ENCODE peak calls at places on chromosomes 11 and 22, in ten cellular contexts. R is colonic mucosa, P is fibroblast of lung, Z is AG09309, S is brain microvascular endothelial cell, L is WERI-Rb-1, N is WTC11, C is adrenal gland, T is omental fat pad, G is neural progenitor cell. K is an unnamed sample.

GRCh38 chr22:44669725-44670027 is 32.3 kb upstream of the PRR5 start:
- DNase-seq in R (no peak), P (no peak), Z (no peak), S (no peak), L (peak; percentile 58), N (peak; percentile 57), C (no peak), T (no peak), G (peak; percentile 68), K (peak; percentile 66)

GRCh38 chr11:17256512-17256911 is 20.0 kb upstream of the NUCB2 start:
- DNase-seq in R (no peak), P (peak; percentile 98), Z (peak; percentile 97), S (peak; percentile 91), L (no peak), N (no peak), C (no peak), T (no peak), G (no peak), K (no peak)

GRCh38 chr22:39522567-39523300 is 2.4 kb downstream of the ATF4 start:
- DNase-seq in R (peak; percentile 70), P (peak; percentile 71), Z (peak; percentile 31), S (no peak), L (peak; percentile 55), N (no peak), C (peak; percentile 63), T (no peak), G (peak; percentile 23), K (no peak)

GRCh38 chr22:48704335-48704734 is 1123.3 kb downstream of the BRD1 start:
- DNase-seq in R (no peak), P (no peak), Z (no peak), S (no peak), L (peak; percentile 6), N (no peak), C (no peak), T (no peak), G (no peak), K (no peak)

GRCh38 chr11:123159146-123159857 is 35.7 kb downstream of the CLMP start:
- DNase-seq in R (no peak), P (no peak), Z (no peak), S (no peak), L (no peak), N (no peak), C (no peak), T (no peak), G (no peak), K (no peak)

GRCh38 chr22:25545117-25545516 is 19.4 kb upstream of the GRK3 start:
- DNase-seq in R (no peak), P (no peak), Z (no peak), S (no peak), L (no peak), N (no peak), C (no peak), T (no peak), G (no peak), K (no peak)

GRCh38 chr11:18697581-18697980 is 998 bp upstream of the TMEM86A start:
- DNase-seq in R (no peak), P (no peak), Z (no peak), S (no peak), L (no peak), N (no peak), C (no peak), T (no peak), G (no peak), K (no peak)

GRCh38 chr11:118295834-118296454 is 8.6 kb upstream of the CD3E start:
- DNase-seq in R (no peak), P (peak; percentile 15), Z (no peak), S (peak; percentile 26), L (peak; percentile 28), N (no peak), C (no peak), T (no peak), G (peak; percentile 40), K (peak; percentile 72)

GRCh38 chr11:9527481-9528140 is 45.9 kb upstream of the WEE1 start:
- DNase-seq in R (peak; percentile 42), P (peak; percentile 92), Z (peak; percentile 71), S (peak; percentile 63), L (no peak), N (no peak), C (peak; percentile 47), T (no peak), G (no peak), K (no peak)

GRCh38 chr11:94675239-94675638 is 92.9 kb upstream of the AMOTL1 start:
- DNase-seq in R (no peak), P (no peak), Z (no peak), S (no peak), L (no peak), N (no peak), C (no peak), T (no peak), G (no peak), K (no peak)

GRCh38 chr11:94678236-94678635 is 89.9 kb upstream of the AMOTL1 start:
- DNase-seq in R (no peak), P (no peak), Z (no peak), S (no peak), L (no peak), N (no peak), C (no peak), T (no peak), G (no peak), K (no peak)

GRCh38 chr11:94678901-94679300 is 89.3 kb upstream of the AMOTL1 start:
- DNase-seq in R (no peak), P (no peak), Z (no peak), S (no peak), L (no peak), N (no peak), C (no peak), T (no peak), G (no peak), K (no peak)

GRCh38 chr11:94675788-94676187 is 92.4 kb upstream of the AMOTL1 start:
- DNase-seq in R (no peak), P (no peak), Z (no peak), S (no peak), L (no peak), N (no peak), C (no peak), T (no peak), G (no peak), K (no peak)

DNA sequence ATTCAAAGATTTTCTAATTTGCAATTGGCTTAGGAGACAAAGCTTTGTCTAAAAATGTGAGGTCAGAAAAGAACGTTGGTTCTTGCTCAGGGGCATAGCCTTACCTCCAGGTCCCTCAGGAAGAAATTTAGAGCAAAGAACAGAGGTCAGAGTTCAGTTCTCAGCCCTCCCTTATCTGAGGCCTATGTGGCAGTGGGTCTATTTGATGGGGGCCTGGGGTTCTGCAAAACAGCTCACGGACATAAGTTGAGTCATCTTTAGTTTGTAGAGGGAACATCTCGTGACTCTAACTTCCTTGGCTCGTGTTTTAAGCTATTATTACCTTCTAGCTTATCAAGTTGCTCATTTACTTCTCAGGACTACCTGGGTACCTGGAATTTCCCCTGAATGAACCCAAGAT is 91.4 kb upstream of the AMOTL1 start:
- DNase-seq in R (no peak), P (no peak), Z (no peak), S (no peak), L (no peak), N (no peak), C (no peak), T (no peak), G (no peak), K (no peak)
- TF ChIP-seq CTCF in R (no peak), P (no peak), Z (no peak), S (no peak), L (no peak), N (no peak), C (no peak), T (no peak), G (no peak), K (no peak)

GRCh38 chr22:47168900-47169800 is 406.7 kb downstream of the TBC1D22A start:
- DNase-seq in R (no peak), P (no peak), Z (no peak), S (no peak), L (peak; percentile 61), N (peak; percentile 68), C (no peak), T (peak; percentile 10), G (peak; percentile 35), K (peak; percentile 53)
- TF ChIP-seq CTCF in R (peak; percentile 21), P (peak; percentile 17), Z (peak; percentile 52), S (peak; percentile 53), L (peak; percentile 82), N (peak; percentile 32), C (no peak), T (no peak), G (peak; percentile 46), K (peak; percentile 73)

GRCh38 chr22:21867528-21868266 is at the start of gene MAPK1:
- DNase-seq in R (peak; percentile 95), P (peak; percentile 84), Z (peak; percentile 35), S (peak; percentile 84), L (peak; percentile 95), N (peak; percentile 94), C (peak; percentile 93), T (peak; percentile 62), G (peak; percentile 94), K (peak; percentile 94)
- TF ChIP-seq CTCF in R (peak; percentile 21), P (peak; percentile 21), Z (peak; percentile 22), S (peak; percentile 35), L (peak; percentile 56), N (no peak), C (peak; percentile 12), T (no peak), G (peak; percentile 53), K (peak; percentile 43)

DNA sequence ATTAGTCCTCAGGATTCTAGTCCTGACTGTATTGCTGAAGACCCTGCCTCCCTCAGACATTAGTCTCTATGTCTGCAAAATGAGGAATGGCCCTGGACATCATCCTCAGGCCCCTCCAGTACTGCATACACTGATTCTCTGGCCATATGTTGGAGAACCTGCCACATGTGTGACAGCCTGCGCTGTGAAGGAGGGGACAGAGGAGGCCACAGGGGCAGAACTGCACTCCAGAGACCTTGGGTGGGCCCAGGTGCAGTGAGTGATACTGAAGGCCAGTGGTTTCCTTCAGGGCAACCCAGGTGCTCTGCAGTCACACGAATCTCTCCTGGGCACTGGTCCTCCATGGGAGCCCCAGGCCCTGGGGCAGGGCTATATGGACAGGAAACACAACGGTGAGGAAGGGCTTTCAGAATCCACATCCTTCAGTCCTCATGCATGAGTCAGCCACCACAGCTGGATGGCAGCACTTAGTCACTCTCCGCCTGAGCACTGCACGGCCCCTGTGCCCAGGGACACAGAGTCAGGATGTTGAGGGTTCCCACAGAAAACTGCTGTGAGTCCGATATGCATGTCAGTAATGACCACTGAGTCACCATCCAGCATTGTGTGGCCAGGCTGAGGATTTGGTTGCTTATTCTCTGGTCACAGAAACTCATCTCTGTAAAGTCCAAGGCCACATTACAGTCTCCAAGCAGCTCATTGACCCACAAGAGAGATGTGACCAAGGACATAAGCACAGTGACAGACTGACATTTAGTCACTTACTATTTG is 39.7 kb downstream of the ME3 start:
- DNase-seq in R (no peak), P (peak; percentile 91), Z (peak; percentile 87), S (peak; percentile 98), L (no peak), N (peak; percentile 33), C (peak; percentile 81), T (no peak), G (peak; percentile 40), K (peak; percentile 39)
- TF ChIP-seq CTCF in R (no peak), P (no peak), Z (peak; percentile 27), S (peak; percentile 31), L (peak; percentile 52), N (no peak), C (peak; percentile 33), T (no peak), G (peak; percentile 33), K (no peak)

K was measured in GM23338.